ENCODE peak calls at places on chromosomes 12 and 14, in six cellular contexts. W, M, I, R, Z and U are unnamed samples.

GRCh38 chr14:58131386-58131785 is 20.6 kb downstream of the ARMH4 start:
- DNase-seq in W (peak; percentile 32), M (no peak), I (peak; percentile 31), R (peak; percentile 10), Z (no peak), U (no peak)

GRCh38 chr14:76040704-76041103 is 55.1 kb downstream of the IFT43 start:
- DNase-seq in W (no peak), M (no peak), I (no peak), R (no peak), Z (no peak), U (no peak)

GRCh38 chr12:114638790-114639435 is 45.1 kb downstream of the TBX3 start:
- DNase-seq in W (no peak), M (no peak), I (peak; percentile 35), R (no peak), Z (no peak), U (no peak)

GRCh38 chr12:29741342-29742241 is 42.1 kb downstream of the TMTC1 start:
- DNase-seq in W (no peak), M (peak; percentile 89), I (no peak), R (no peak), Z (no peak), U (no peak)

GRCh38 chr14:49497725-49498348 is 88.3 kb downstream of the RPS29 start:
- DNase-seq in W (peak; percentile 67), M (peak; percentile 78), I (peak; percentile 70), R (peak; percentile 77), Z (peak; percentile 21), U (peak; percentile 75)

GRCh38 chr14:90513151-90514014 is 116.6 kb downstream of the CALM1 start:
- DNase-seq in W (no peak), M (no peak), I (peak; percentile 93), R (peak; percentile 73), Z (no peak), U (no peak)

GRCh38 chr14:57930241-57930975 is 64.5 kb upstream of the SLC35F4 start:
- DNase-seq in W (no peak), M (no peak), I (no peak), R (no peak), Z (no peak), U (no peak)

GRCh38 chr12:68904351-68904982 is 28.5 kb downstream of the CPM start:
- DNase-seq in W (no peak), M (no peak), I (no peak), R (no peak), Z (no peak), U (peak; percentile 26)

GRCh38 chr12:131736807-131737484 is 26.1 kb downstream of the SFSWAP start:
- DNase-seq in W (no peak), M (peak; percentile 29), I (no peak), R (peak; percentile 83), Z (no peak), U (no peak)

GRCh38 chr12:6285063-6285477 is 25.4 kb upstream of the PLEKHG6 start:
- DNase-seq in W (peak; percentile 78), M (peak; percentile 76), I (peak; percentile 70), R (peak; percentile 73), Z (no peak), U (peak; percentile 77)

GRCh38 chr14:49766839-49767238 is 1.1 kb upstream of the KLHDC2 start:
- DNase-seq in W (no peak), M (no peak), I (no peak), R (no peak), Z (no peak), U (peak; percentile 23)

GRCh38 chr12:26831959-26832816 is 806 bp downstream of the ITPR2 start:
- DNase-seq in W (peak; percentile 79), M (peak; percentile 87), I (peak; percentile 63), R (peak; percentile 77), Z (no peak), U (peak; percentile 97)

GRCh38 chr12:57491393-57492280 is 3.8 kb downstream of the MARS1 start:
- DNase-seq in W (peak; percentile 32), M (no peak), I (peak; percentile 44), R (peak; percentile 56), Z (no peak), U (peak; percentile 27)

GRCh38 chr12:57237952-57238853 is 8.7 kb downstream of the SHMT2 start:
- DNase-seq in W (peak; percentile 74), M (no peak), I (no peak), R (no peak), Z (no peak), U (no peak)

GRCh38 chr12:56993346-56993745 is 13.0 kb downstream of the ZBTB39 start:
- DNase-seq in W (no peak), M (no peak), I (no peak), R (no peak), Z (no peak), U (no peak)

GRCh38 chr12:124299628-124300388 is 4.9 kb downstream of the RFLNA start:
- DNase-seq in W (no peak), M (no peak), I (no peak), R (no peak), Z (no peak), U (no peak)

GRCh38 chr14:52124791-52125661 is 56.2 kb upstream of the NID2 start:
- DNase-seq in W (no peak), M (peak; percentile 33), I (no peak), R (peak; percentile 44), Z (no peak), U (peak; percentile 38)

GRCh38 chr14:75063491-75064204 is at the start of gene ACYP1:
- DNase-seq in W (peak; percentile 92), M (peak; percentile 93), I (peak; percentile 82), R (peak; percentile 90), Z (peak; percentile 56), U (peak; percentile 92)

GRCh38 chr12:94305293-94305957 is 154.2 kb downstream of the CEP83 start:
- DNase-seq in W (peak; percentile 7), M (no peak), I (peak; percentile 61), R (no peak), Z (peak; percentile 67), U (no peak)

GRCh38 chr14:79783061-79783460 is 428.2 kb downstream of the DIO2 start:
- DNase-seq in W (no peak), M (no peak), I (no peak), R (no peak), Z (no peak), U (no peak)

GRCh38 chr12:467591-467990 is 7.9 kb downstream of the B4GALNT3 start:
- DNase-seq in W (no peak), M (no peak), I (no peak), R (no peak), Z (no peak), U (no peak)

GRCh38 chr14:65211341-65211987 is 109.1 kb upstream of the MAX start:
- DNase-seq in W (peak; percentile 16), M (peak; percentile 66), I (peak; percentile 37), R (peak; percentile 25), Z (no peak), U (peak; percentile 65)

GRCh38 chr14:65210827-65211192 is 108.5 kb upstream of the MAX start:
- DNase-seq in W (no peak), M (no peak), I (no peak), R (no peak), Z (no peak), U (no peak)

GRCh38 chr14:65210118-65210826 is 108.0 kb upstream of the MAX start:
- DNase-seq in W (peak; percentile 7), M (peak; percentile 23), I (no peak), R (no peak), Z (peak; percentile 71), U (peak; percentile 92)

GRCh38 chr14:65214741-65215140 is 112.4 kb upstream of the MAX start:
- DNase-seq in W (no peak), M (no peak), I (no peak), R (no peak), Z (no peak), U (no peak)

DNA sequence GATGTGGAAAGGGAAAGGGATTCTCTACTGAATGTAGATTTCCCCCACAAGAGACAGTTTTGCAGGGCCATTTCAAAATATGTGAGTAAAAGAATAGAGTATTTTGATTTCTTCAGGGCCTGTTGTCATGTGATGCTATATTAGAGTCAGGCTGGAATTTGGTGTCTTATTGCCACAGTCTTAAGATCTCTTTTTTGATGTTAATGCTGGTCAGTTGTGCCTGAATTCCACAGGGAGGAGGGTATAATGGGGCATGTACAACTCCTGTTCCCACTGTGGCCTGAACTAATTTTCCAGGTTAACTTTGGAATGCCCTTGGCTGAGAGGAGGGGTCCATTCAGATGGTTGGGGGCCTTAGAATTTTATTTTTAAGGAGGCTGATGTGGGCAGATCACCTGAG is 111.0 kb upstream of the MAX start:
- DNase-seq in W (no peak), M (no peak), I (no peak), R (no peak), Z (no peak), U (no peak)
- H3K4me3 ChIP-seq in W (no peak overlapping the region), M (no peak overlapping the region), I (no peak overlapping the region), R (no peak overlapping the region), Z (no peak overlapping the region), U (no peak overlapping the region)

GRCh38 chr14:34935552-34935951 is 47.2 kb upstream of the SRP54 start:
- DNase-seq in W (no peak), M (peak; percentile 4), I (peak; percentile 33), R (no peak), Z (no peak), U (peak; percentile 13)
- TF ChIP-seq MAX in W (no peak), M (no peak), I (no peak), R (no peak), Z (no peak), U (no peak)

GRCh38 chr12:119311897-119312296 is 22.6 kb upstream of the CCDC60 start:
- DNase-seq in W (no peak), M (no peak), I (no peak), R (no peak), Z (no peak), U (no peak)

GRCh38 chr12:119314290-119314689 is 20.2 kb upstream of the CCDC60 start:
- DNase-seq in W (no peak), M (no peak), I (no peak), R (no peak), Z (no peak), U (no peak)

GRCh38 chr12:119307747-119308146 is 26.8 kb upstream of the CCDC60 start:
- DNase-seq in W (no peak), M (no peak), I (no peak), R (no peak), Z (no peak), U (no peak)

GRCh38 chr12:119312904-119313303 is 21.6 kb upstream of the CCDC60 start:
- DNase-seq in W (no peak), M (no peak), I (no peak), R (no peak), Z (no peak), U (no peak)

DNA sequence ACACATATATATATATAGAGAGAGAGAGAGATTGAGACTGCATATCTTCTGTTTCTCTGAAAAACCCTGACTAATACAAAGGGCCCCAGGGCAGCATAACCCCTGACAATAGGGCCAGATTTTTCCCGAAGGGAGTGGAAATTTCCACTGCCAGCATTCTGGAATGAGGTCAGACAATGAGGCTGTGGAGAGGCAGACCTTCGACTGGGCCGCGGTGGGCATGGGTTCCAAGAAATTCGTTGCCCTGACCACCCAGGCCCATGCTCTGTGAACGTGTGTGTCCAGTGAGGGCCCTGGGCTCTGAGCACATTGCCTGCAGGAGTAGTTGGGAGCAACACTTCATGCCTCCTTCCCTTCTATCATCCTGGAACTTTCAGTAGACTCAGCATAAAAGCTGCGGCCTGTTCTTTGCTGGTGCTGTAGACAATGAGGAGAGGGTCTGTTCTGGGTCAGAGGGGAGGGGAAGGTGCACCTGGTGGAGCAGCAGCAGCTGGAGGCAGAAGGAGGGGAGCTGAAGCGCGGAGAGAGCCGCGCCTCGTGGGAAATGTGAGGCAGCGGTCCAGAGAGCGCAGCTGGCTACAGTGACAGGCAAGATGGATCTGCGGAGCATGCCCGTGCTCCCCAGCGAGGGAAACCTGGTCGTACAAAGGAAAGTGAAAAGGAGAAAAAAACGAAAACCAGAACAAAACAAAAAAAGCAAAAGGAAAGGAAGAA is 25.6 kb upstream of the CCDC60 start:
- DNase-seq in W (no peak), M (no peak), I (no peak), R (no peak), Z (no peak), U (no peak)
- TF ChIP-seq MYC in W (no peak), M (no peak), I (no peak), R (no peak), Z (no peak), U (no peak)

GRCh38 chr12:112015938-112016337 is 2.7 kb downstream of the ERP29 start:
- DNase-seq in W (no peak), M (no peak), I (no peak), R (no peak), Z (no peak), U (no peak)
- H3K4me3 ChIP-seq in W (no peak overlapping the region), M (no peak overlapping the region), I (no peak overlapping the region), R (no peak overlapping the region), Z (peak overlapping the region; percentile 97), U (peak overlapping the region; percentile 89)